ENCODE peak calls at places on chromosomes 12 and 14, in seven cellular contexts. I is upper lobe of right lung; J is kidney tubule cell; X is germinal center; W is activated B cell treated with CpG ODN at 0.5 μM for 24 hours; N is T47D; R is stimulated activated CD8-positive, alpha-beta memory T cell treated with anti-CD3 and anti-CD28 coated beads, Interleukin-4, amount 100 ng/mL, for 4 hours. V is an unnamed sample.

GRCh38 chr14:91105673-91106072 is 8.2 kb upstream of the DGLUCY start:
- DNase-seq in I (no peak), J (peak), X (no peak), W (no peak), N (no peak), R (no peak), V (no peak)

GRCh38 chr12:93634416-93634815 is 42.8 kb upstream of the CRADD start:
- DNase-seq in I (no peak), J (no peak), X (no peak), W (no peak), N (no peak), R (no peak), V (no peak)

GRCh38 chr14:103882503-103883262 is 35.3 kb upstream of the PPP1R13B start:
- DNase-seq in I (no peak), J (no peak), X (no peak), W (no peak), N (no peak), R (no peak), V (no peak)

GRCh38 chr12:132049442-132049841 is 94.7 kb downstream of the DDX51 start:
- DNase-seq in I (peak), J (no peak), X (no peak), W (no peak), N (no peak), R (no peak), V (no peak)

GRCh38 chr12:132109741-132110140 is 34.4 kb downstream of the DDX51 start:
- DNase-seq in I (no peak), J (no peak), X (no peak), W (no peak), N (no peak), R (no peak), V (no peak)

GRCh38 chr12:81222841-81223595 is 145.1 kb downstream of the ACSS3 start:
- DNase-seq in I (no peak), J (no peak), X (no peak), W (no peak), N (no peak), R (no peak), V (no peak)

GRCh38 chr12:105018761-105019160 is 32.6 kb downstream of the NOPCHAP1 start:
- DNase-seq in I (no peak), J (no peak), X (no peak), W (no peak), N (no peak), R (no peak), V (no peak)

GRCh38 chr12:129617849-129618248 is 286.0 kb downstream of the TMEM132D start:
- DNase-seq in I (no peak), J (no peak), X (no peak), W (no peak), N (no peak), R (no peak), V (no peak)

GRCh38 chr12:100545092-100545491 is 28.4 kb upstream of the GAS2L3 start:
- DNase-seq in I (no peak), J (peak), X (no peak), W (no peak), N (no peak), R (no peak), V (no peak)

GRCh38 chr12:108633534-108634224 is at the start of gene SELPLG:
- DNase-seq in I (peak), J (no peak), X (peak), W (peak), N (no peak), R (peak), V (peak)

GRCh38 chr12:113462117-113462774 is 9.4 kb downstream of the LHX5 start:
- DNase-seq in I (peak), J (peak), X (peak), W (peak), N (peak), R (peak), V (no peak)

GRCh38 chr12:95922231-95922630 is 20.2 kb downstream of the CCDC38 start:
- DNase-seq in I (no peak), J (peak), X (no peak), W (no peak), N (no peak), R (no peak), V (no peak)

GRCh38 chr14:31059152-31059924 is 33.2 kb upstream of the STRN3 start:
- DNase-seq in I (no peak), J (peak), X (no peak), W (no peak), N (no peak), R (no peak), V (no peak)

GRCh38 chr14:78598046-78598652 is 428.0 kb downstream of the NRXN3 start:
- DNase-seq in I (no peak), J (peak), X (peak), W (peak), N (peak), R (no peak), V (no peak)

GRCh38 chr14:61609143-61609851 is 86.0 kb upstream of the HIF1A start:
- DNase-seq in I (no peak), J (peak), X (no peak), W (no peak), N (no peak), R (no peak), V (no peak)

GRCh38 chr14:55926007-55926406 is 192.2 kb upstream of the PELI2 start:
- DNase-seq in I (no peak), J (no peak), X (no peak), W (no peak), N (no peak), R (no peak), V (no peak)

GRCh38 chr12:51771008-51771407 is 77.5 kb downstream of the FIGNL2 start:
- DNase-seq in I (no peak), J (peak), X (no peak), W (no peak), N (no peak), R (no peak), V (no peak)

GRCh38 chr12:53995311-53996187 is 4.4 kb upstream of the HOXC9 start:
- DNase-seq in I (no peak), J (peak), X (no peak), W (no peak), N (no peak), R (no peak), V (no peak)

GRCh38 chr14:33592298-33592697 is 358.6 kb downstream of the EGLN3 start:
- DNase-seq in I (no peak), J (peak), X (no peak), W (no peak), N (no peak), R (no peak), V (no peak)

GRCh38 chr14:87066221-87066817 is 926.7 kb downstream of the GALC start:
- DNase-seq in I (no peak), J (peak), X (no peak), W (no peak), N (no peak), R (no peak), V (no peak)

GRCh38 chr14:20706657-20707355 is 18.2 kb downstream of the ANG start:
- DNase-seq in I (no peak), J (peak), X (no peak), W (no peak), N (no peak), R (no peak), V (no peak)

GRCh38 chr12:32302218-32302826 is 97.0 kb upstream of the FGD4 start:
- DNase-seq in I (no peak), J (peak), X (peak), W (peak), N (no peak), R (no peak), V (no peak)

GRCh38 chr12:51262758-51263177 is 7.4 kb downstream of the SMAGP start:
- DNase-seq in I (peak), J (peak), X (no peak), W (no peak), N (no peak), R (no peak), V (no peak)

GRCh38 chr12:63802012-63802608 is 22.4 kb downstream of the RXYLT1 start:
- DNase-seq in I (no peak), J (peak), X (peak), W (no peak), N (peak), R (no peak), V (no peak)

GRCh38 chr12:42326466-42327226 is 679 bp downstream of the PPHLN1 start:
- DNase-seq in I (no peak), J (peak), X (peak), W (no peak), N (no peak), R (no peak), V (no peak)

GRCh38 chr14:67674139-67674479 is 323 bp downstream of the VTI1B start:
- DNase-seq in I (peak), J (peak), X (peak), W (peak), N (peak), R (peak), V (peak)

GRCh38 chr14:36515105-36515593 is 4.9 kb downstream of the NKX2-1 start:
- DNase-seq in I (no peak), J (no peak), X (no peak), W (no peak), N (no peak), R (no peak), V (no peak)

GRCh38 chr12:109130755-109131521 is 14.6 kb downstream of the ACACB start:
- DNase-seq in I (no peak), J (peak), X (no peak), W (no peak), N (no peak), R (no peak), V (peak)

GRCh38 chr12:52899338-52900035 is 5.4 kb downstream of the KRT8 start:
- DNase-seq in I (no peak), J (no peak), X (no peak), W (no peak), N (no peak), R (no peak), V (no peak)

GRCh38 chr14:50008562-50009355 is 107.6 kb downstream of the VCPKMT start:
- DNase-seq in I (no peak), J (no peak), X (peak), W (no peak), N (no peak), R (no peak), V (no peak)

GRCh38 chr14:63710497-63710896 is 17.4 kb downstream of the SGPP1 start:
- DNase-seq in I (no peak), J (no peak), X (no peak), W (no peak), N (no peak), R (no peak), V (no peak)